ENCODE peak calls at places on chromosomes 13 and 19, in four cellular contexts. I, C, N and R are unnamed samples.

GRCh38 chr19:814108-815078 is 7.4 kb downstream of the PLPPR3 start:
- DNase-seq in N (no peak), I (no peak), C (no peak), R (no peak)

GRCh38 chr19:40323705-40324104 is 24.5 kb downstream of the C19orf47 start:
- DNase-seq in N (no peak), C (no peak), I (no peak), R (no peak)

GRCh38 chr19:53158119-53158656 is 665 bp downstream of the ZNF347 start:
- DNase-seq in I (no peak), C (peak; percentile 4), N (no peak), R (peak; percentile 61)

GRCh38 chr19:49855676-49856573 is 5.0 kb downstream of the PTOV1 start:
- DNase-seq in C (no peak), N (no peak), I (no peak), R (peak; percentile 60)

GRCh38 chr19:18871543-18871942 is 24.4 kb downstream of the CERS1 start:
- DNase-seq in N (no peak), C (no peak), I (no peak), R (no peak)

GRCh38 chr13:112959206-112959605 is 9.8 kb upstream of the MCF2L start:
- DNase-seq in N (no peak), C (no peak), I (no peak), R (peak; percentile 51)

GRCh38 chr13:113075711-113076110 is 29.9 kb upstream of the F7 start:
- DNase-seq in I (no peak), C (no peak), N (no peak), R (no peak)

GRCh38 chr13:43433691-43434121 is 353.1 kb downstream of the ENOX1 start:
- DNase-seq in I (no peak), N (peak; percentile 12), C (no peak), R (no peak)

GRCh38 chr13:94272038-94272437 is 207.4 kb downstream of the DCT start:
- DNase-seq in C (no peak), N (no peak), I (no peak), R (no peak)

GRCh38 chr19:6278740-6279619 is 795 bp downstream of the MLLT1 start:
- DNase-seq in I (no peak), N (no peak), C (no peak), R (peak; percentile 70)

GRCh38 chr13:37375724-37376123 is 222.8 kb downstream of the POSTN start:
- DNase-seq in I (no peak), N (peak; percentile 18), C (no peak), R (no peak)

GRCh38 chr19:34066007-34066656 is 106.2 kb upstream of the LSM14A start:
- DNase-seq in I (no peak), C (no peak), N (peak; percentile 27), R (no peak)

GRCh38 chr19:35752746-35753350 is 4.0 kb downstream of the HSPB6 start:
- DNase-seq in I (no peak), C (no peak), N (no peak), R (no peak)

GRCh38 chr13:62302341-62302740 is 886.7 kb upstream of the PCDH20 start:
- DNase-seq in C (no peak), N (no peak), I (no peak), R (no peak)

GRCh38 chr19:10270616-10271394 is at the start of gene ICAM1:
- DNase-seq in C (peak; percentile 57), I (peak; percentile 54), N (peak; percentile 90), R (peak; percentile 93)

GRCh38 chr13:101516262-101516661 is 63.8 kb downstream of the ITGBL1 start:
- DNase-seq in C (no peak), I (no peak), N (no peak), R (no peak)

GRCh38 chr19:46350758-46351159 is 3.9 kb downstream of the PPP5C start:
- DNase-seq in C (no peak), N (no peak), I (no peak), R (no peak)

GRCh38 chr13:53142301-53142700 is 113.7 kb downstream of the OLFM4 start:
- DNase-seq in N (no peak), I (no peak), C (no peak), R (no peak)

GRCh38 chr19:56538254-56538760 is 441 bp upstream of the ZFP28 start:
- DNase-seq in I (peak; percentile 78), N (no peak), C (peak; percentile 84), R (peak; percentile 93)

GRCh38 chr19:8338835-8339234 is 4.2 kb downstream of the KANK3 start:
- DNase-seq in C (no peak), N (no peak), I (no peak), R (no peak)

GRCh38 chr13:39038569-39038898 is 278 bp downstream of the NHLRC3 start:
- DNase-seq in C (no peak), I (peak; percentile 36), N (no peak), R (no peak)